ENCODE peak calls at places on chromosomes 11 and 22, in six cellular contexts. Q, T, E, A, Z and S are unnamed samples. For H3K4me1, the result is how much of the 10 kb centered on the place peaks cover.

GRCh38 chr11:47864910-47865309 is 16.8 kb upstream of the NUP160 start:
- DNase-seq in Z (no peak), E (no peak), T (peak), A (no peak), Q (no peak), S (no peak)

GRCh38 chr11:106468531-106468930 is 391.1 kb downstream of the AASDHPPT start:
- DNase-seq in A (no peak), T (no peak), Z (no peak), Q (no peak), E (no peak), S (peak)

GRCh38 chr11:96213500-96213899 is 129.5 kb downstream of the MAML2 start:
- DNase-seq in Q (no peak), E (no peak), Z (no peak), T (peak), A (peak), S (no peak)

GRCh38 chr11:11691296-11692141 is 69.7 kb upstream of the GALNT18 start:
- DNase-seq in E (no peak), T (no peak), Q (peak), Z (no peak), A (no peak), S (peak)

GRCh38 chr22:36211237-36211881 is 9.8 kb upstream of the APOL4 start:
- DNase-seq in A (no peak), E (no peak), Z (no peak), Q (no peak), T (no peak), S (no peak)

GRCh38 chr22:39332441-39333064 is 13.1 kb upstream of the RPL3 start:
- DNase-seq in T (peak), Q (no peak), Z (no peak), E (no peak), A (no peak), S (no peak)

GRCh38 chr11:77154381-77155081 is 26.5 kb downstream of the MYO7A start:
- DNase-seq in E (no peak), Z (no peak), Q (no peak), T (no peak), A (no peak), S (no peak)

GRCh38 chr22:48745842-48746788 is 1081.6 kb downstream of the BRD1 start:
- DNase-seq in E (no peak), Q (no peak), A (no peak), T (no peak), Z (no peak), S (no peak)

GRCh38 chr11:26201411-26201810 is 130.5 kb upstream of the ANO3 start:
- DNase-seq in Z (no peak), A (peak), E (no peak), Q (no peak), T (peak), S (no peak)

GRCh38 chr11:16979708-16980622 is 34.2 kb downstream of the PLEKHA7 start:
- DNase-seq in Z (no peak), A (no peak), Q (no peak), E (no peak), T (no peak), S (peak)

GRCh38 chr11:3890014-3890413 is 34.5 kb downstream of the STIM1 start:
- DNase-seq in T (no peak), Q (no peak), A (no peak), Z (no peak), E (no peak), S (no peak)

GRCh38 chr11:122330466-122330865 is 214.5 kb upstream of the BLID start:
- DNase-seq in A (no peak), Z (no peak), Q (no peak), T (no peak), E (no peak), S (no peak)

GRCh38 chr22:27298387-27299141 is 503.0 kb downstream of the MN1 start:
- DNase-seq in T (no peak), E (peak), Q (no peak), Z (no peak), A (no peak), S (no peak)

GRCh38 chr22:27302501-27302900 is 499.1 kb downstream of the MN1 start:
- DNase-seq in Q (no peak), A (no peak), E (no peak), Z (no peak), T (no peak), S (no peak)

GRCh38 chr22:27297125-27297524 is 504.4 kb downstream of the MN1 start:
- DNase-seq in Z (no peak), T (no peak), E (no peak), A (no peak), Q (no peak), S (no peak)

GRCh38 chr22:27300661-27301285 is 500.8 kb downstream of the MN1 start:
- DNase-seq in Z (no peak), T (no peak), E (no peak), A (no peak), Q (no peak), S (no peak)

GRCh38 chr22:27299181-27300085 is 502.1 kb downstream of the MN1 start:
- DNase-seq in A (no peak), T (peak), Q (no peak), Z (no peak), E (peak), S (peak)
- TF ChIP-seq EZH2phosphoT487 in A (no peak), T (no peak), Q (no peak), Z (no peak), E (no peak), S (no peak)

DNA sequence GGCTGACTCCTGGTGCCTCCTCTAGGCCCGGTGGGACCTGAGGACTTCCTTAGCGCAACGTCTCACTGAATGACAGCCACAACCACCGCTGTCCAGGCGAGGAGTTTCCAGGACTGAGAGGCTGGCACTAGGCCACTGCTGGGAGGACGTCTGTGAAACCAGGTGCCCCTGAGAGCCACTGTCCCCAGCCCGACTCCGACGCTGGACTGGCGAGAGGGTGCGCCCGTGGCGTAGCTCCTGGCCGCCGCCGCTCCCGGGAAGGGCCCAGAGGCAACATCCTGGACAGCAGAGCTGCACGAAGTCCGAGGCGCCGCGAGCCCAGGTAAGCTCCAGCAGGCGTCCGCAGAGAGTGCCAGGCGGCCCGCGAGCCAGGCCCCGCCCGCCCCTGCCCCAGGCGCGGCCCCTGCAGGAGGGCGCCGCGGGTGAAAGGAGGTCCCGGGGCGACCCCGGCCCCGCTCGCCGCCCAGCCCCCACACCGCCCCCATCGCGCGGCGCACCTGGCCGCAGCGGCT is 525 bp downstream of the DGCR2 start:
- DNase-seq in T (peak), A (peak), Q (peak), E (peak), Z (no peak), S (peak)
- H3K4me1 ChIP-seq in T (under half), A (under half), Q (under half), E (under half), Z (under half), S (under half)

GRCh38 chr22:29328566-29329500 is 13.3 kb upstream of the RASL10A start:
- DNase-seq in E (no peak), Z (no peak), Q (no peak), A (no peak), T (peak), S (no peak)
- TF ChIP-seq EZH2phosphoT487 in E (no peak), Z (no peak), Q (no peak), A (no peak), T (no peak), S (no peak)

DNA sequence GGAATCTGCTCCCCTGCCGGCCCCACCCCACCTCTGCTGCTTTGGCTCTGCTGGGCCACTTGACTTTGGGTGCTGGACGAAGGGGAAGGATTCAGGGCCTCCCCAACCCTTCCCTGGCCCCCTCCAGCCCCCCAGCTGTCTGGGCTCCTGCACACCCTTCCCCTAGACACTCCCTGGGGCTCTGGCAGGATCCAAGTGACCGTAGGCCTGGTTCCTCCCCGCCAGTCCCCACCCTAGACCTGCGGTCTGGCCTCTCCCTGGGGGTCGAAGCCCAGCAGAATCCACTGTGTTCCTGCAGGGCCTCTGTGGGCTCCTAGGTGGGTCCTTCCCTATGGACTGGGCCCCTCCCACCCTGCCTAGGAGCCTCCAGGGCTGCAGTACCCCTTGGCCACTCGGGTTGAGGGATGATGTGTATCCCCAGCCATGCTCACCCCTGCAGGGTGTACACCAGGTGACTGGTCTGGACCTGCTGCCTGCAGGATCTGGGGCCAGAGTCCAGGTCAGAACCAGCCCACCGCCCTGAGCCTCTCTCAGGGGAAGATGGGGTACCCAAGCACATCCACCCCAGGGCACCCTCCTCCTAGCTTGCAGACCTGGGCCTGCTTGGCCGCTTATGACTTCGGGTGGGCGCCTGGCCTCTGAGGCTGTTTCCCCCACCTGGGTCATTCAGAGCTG is 5.6 kb downstream of the PIM3 start:
- DNase-seq in E (peak), Q (peak), A (no peak), Z (no peak), T (no peak), S (peak)
- H3K4me1 ChIP-seq in E (under half), Q (under half), A (under half), Z (under half), T (under half), S (under half)

GRCh38 chr11:30454108-30454507 is 131.2 kb downstream of the ARL14EP start:
- DNase-seq in Z (no peak), T (no peak), E (no peak), A (no peak), Q (no peak), S (no peak)
- TF ChIP-seq EZH2phosphoT487 in Z (no peak), T (no peak), E (no peak), A (no peak), Q (no peak), S (no peak)

GRCh38 chr11:19723572-19724342 is 11.1 kb downstream of the NAV2 start:
- DNase-seq in A (peak), Z (peak), Q (peak), E (peak), T (peak), S (no peak)

GRCh38 chr11:19722702-19723101 is 10.1 kb downstream of the NAV2 start:
- DNase-seq in Z (no peak), E (no peak), T (no peak), Q (no peak), A (no peak), S (no peak)

GRCh38 chr11:19724765-19725164 is 12.1 kb downstream of the NAV2 start:
- DNase-seq in A (no peak), T (no peak), Q (no peak), Z (no peak), E (no peak), S (no peak)

GRCh38 chr11:19727246-19727645 is 14.6 kb downstream of the NAV2 start:
- DNase-seq in E (peak), A (no peak), Z (no peak), T (peak), Q (peak), S (no peak)

GRCh38 chr11:19725379-19726079 is 12.9 kb downstream of the NAV2 start:
- DNase-seq in Q (no peak), E (no peak), A (peak), T (no peak), Z (no peak), S (no peak)
- H3K4me1 ChIP-seq in Q (under half), E (half or more), A (half or more), T (under half), Z (under half), S (under half)

GRCh38 chr11:2390871-2391662 is 9.5 kb upstream of the TSSC4 start:
- DNase-seq in T (peak), Z (no peak), A (peak), E (no peak), Q (no peak), S (peak)
- TF ChIP-seq EZH2phosphoT487 in T (no peak), Z (no peak), A (no peak), E (no peak), Q (no peak), S (no peak)

DNA sequence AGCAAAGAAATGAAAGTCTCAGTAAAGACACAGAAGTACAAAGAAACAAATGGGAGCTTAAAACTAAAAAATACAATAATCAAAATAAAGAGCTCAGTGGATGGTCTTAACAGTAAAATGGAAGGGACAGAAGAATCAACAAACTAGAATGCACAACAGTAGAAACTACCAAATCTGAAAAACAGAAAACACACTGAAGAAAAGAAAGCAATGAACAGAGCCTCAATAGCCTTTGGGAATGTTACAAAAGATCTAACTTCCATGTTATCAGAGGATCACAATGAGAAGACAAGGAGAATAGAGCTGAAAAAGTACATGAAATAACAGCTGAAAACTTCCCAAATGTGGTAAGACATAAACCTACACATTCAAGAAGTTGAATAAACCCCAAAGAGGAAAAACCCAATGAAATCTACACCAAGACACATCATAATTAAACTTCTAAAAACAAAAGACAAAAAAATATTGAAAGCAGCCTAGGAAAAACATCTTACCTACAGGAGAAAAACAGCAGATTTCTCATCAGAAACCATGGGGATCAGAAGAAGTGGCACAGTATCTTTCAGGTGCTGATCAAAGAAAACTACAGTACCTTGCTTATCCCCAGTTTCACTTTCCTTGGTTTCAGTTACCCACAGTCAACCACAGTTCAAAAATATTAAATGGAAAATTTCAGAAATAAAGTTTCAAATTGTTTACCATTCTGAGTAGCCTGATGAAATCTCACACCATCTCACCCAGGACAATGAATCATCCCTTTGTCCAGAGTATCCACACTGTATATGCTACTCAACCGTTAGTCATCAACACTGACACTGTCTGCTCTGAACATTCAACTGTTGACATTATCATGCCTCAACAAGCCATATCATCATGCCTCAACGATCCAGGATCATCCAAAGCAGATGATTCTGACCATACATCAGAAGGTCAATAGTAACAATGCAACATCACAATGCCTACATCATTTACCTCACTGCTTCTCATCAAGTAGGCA is 22.2 kb downstream of the RRAS2 start:
- DNase-seq in T (peak), Q (no peak), E (no peak), A (peak), Z (peak), S (no peak)
- H3K4me1 ChIP-seq in T (half or more), Q (under half), E (under half), A (under half), Z (under half), S (under half)

DNA sequence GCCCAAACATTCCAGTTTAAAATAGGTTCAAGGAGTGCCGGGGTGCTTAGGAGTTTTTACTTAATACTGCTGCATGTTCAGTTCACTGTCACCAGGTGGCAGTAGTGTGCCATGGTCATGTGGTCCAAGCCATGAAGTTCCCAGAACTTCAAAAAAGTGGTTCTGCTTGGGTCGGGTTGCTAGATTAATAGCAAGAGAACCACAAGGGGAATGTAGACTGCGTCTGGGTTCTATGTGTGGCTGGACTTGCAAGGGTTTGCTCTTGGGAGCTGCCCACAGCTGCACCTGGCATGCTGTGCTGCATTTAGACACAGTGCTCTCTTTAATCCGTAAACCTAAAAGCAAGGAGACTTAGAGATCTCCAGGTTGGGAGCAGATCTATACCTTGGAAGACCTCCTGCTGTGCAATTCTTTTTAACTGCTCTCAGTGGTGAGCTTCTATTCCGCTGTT is 6.5 kb upstream of the SPON1 start:
- DNase-seq in T (peak), Q (peak), Z (peak), A (peak), E (peak), S (peak)
- TF ChIP-seq EZH2phosphoT487 in T (no peak), Q (no peak), Z (no peak), A (no peak), E (no peak), S (no peak)